ENCODE peak calls at places on chromosomes 7 and 10, in eight cellular contexts. W, B, R, N, F, L, J and Y are unnamed samples.

GRCh38 chr10:14403846-14404623 is 73.3 kb upstream of the FRMD4A start:
- DNase-seq in W (no peak), B (no peak), R (no peak), N (no peak), F (no peak), L (no peak), J (no peak), Y (no peak)

GRCh38 chr7:107573537-107573936 is 6.5 kb upstream of the BCAP29 start:
- DNase-seq in W (no peak), B (no peak), R (no peak), N (no peak), F (no peak), L (no peak), J (no peak), Y (no peak)

GRCh38 chr10:122113161-122113944 is 124.4 kb downstream of the TACC2 start:
- DNase-seq in W (no peak), B (no peak), R (no peak), N (peak), F (no peak), L (no peak), J (no peak), Y (no peak)

GRCh38 chr7:144720139-144720538 is 115.7 kb downstream of the TPK1 start:
- DNase-seq in W (no peak), B (no peak), R (no peak), N (no peak), F (peak), L (no peak), J (no peak), Y (no peak)

GRCh38 chr10:82394122-82394521 is 519.1 kb downstream of the NRG3 start:
- DNase-seq in W (no peak), B (no peak), R (no peak), N (peak), F (no peak), L (no peak), J (peak), Y (peak)

GRCh38 chr7:143974457-143974856 is 19.8 kb downstream of the OR2F1 start:
- DNase-seq in W (no peak), B (no peak), R (no peak), N (no peak), F (no peak), L (no peak), J (no peak), Y (no peak)

GRCh38 chr10:2619472-2619871 is 447.9 kb upstream of the PFKP start:
- DNase-seq in W (no peak), B (no peak), R (no peak), N (no peak), F (no peak), L (no peak), J (peak), Y (no peak)

GRCh38 chr10:91635401-91636400 is 2.8 kb upstream of the PPP1R3C start:
- DNase-seq in W (peak), B (peak), R (peak), N (peak), F (peak), L (no peak), J (peak), Y (peak)

GRCh38 chr10:121417298-121417697 is 180.9 kb downstream of the FGFR2 start:
- DNase-seq in W (no peak), B (no peak), R (no peak), N (no peak), F (no peak), L (no peak), J (no peak), Y (no peak)

GRCh38 chr7:34060548-34060947 is 155.2 kb downstream of the BMPER start:
- DNase-seq in W (no peak), B (no peak), R (no peak), N (no peak), F (no peak), L (no peak), J (no peak), Y (no peak)

GRCh38 chr7:155229548-155230168 is 68.0 kb upstream of the INSIG1 start:
- DNase-seq in W (no peak), B (no peak), R (no peak), N (no peak), F (no peak), L (no peak), J (no peak), Y (peak)

GRCh38 chr7:100496509-100496908 is 12.8 kb downstream of the NYAP1 start:
- DNase-seq in W (no peak), B (no peak), R (no peak), N (no peak), F (no peak), L (no peak), J (no peak), Y (no peak)

GRCh38 chr10:93272884-93273675 is 199.4 kb downstream of the CYP26A1 start:
- DNase-seq in W (no peak), B (no peak), R (no peak), N (no peak), F (no peak), L (no peak), J (no peak), Y (no peak)

GRCh38 chr7:28301148-28301641 is 111.1 kb upstream of the CREB5 start:
- DNase-seq in W (no peak), B (no peak), R (no peak), N (no peak), F (peak), L (no peak), J (no peak), Y (no peak)

GRCh38 chr7:23811540-23811939 is 101.5 kb downstream of the STK31 start:
- DNase-seq in W (no peak), B (no peak), R (no peak), N (no peak), F (no peak), L (no peak), J (no peak), Y (no peak)